ENCODE peak calls at places on chromosome X, in five cellular contexts. G is ovary, Q is adipocyte, Z is neuronal stem cell, V is HCT116. W is an unnamed sample.

GRCh38 chrX:17585006-17585405 is 152.3 kb upstream of the SCML1 start:
- DNase-seq in Z (no peak), V (no peak), G (no peak), Q (no peak), W (no peak)

GRCh38 chrX:40531056-40531826 is 49.5 kb upstream of the ATP6AP2 start:
- DNase-seq in G (no peak), V (no peak), Q (no peak), Z (no peak), W (no peak)

GRCh38 chrX:64758047-64758446 is 218.2 kb downstream of the ZC4H2 start:
- DNase-seq in G (no peak), V (no peak), Z (no peak), Q (no peak), W (no peak)

GRCh38 chrX:47608130-47608810 is 11.4 kb downstream of the SYN1 start:
- DNase-seq in Q (no peak), G (no peak), V (no peak), Z (no peak), W (no peak)

GRCh38 chrX:52217494-52218160 is 32.9 kb downstream of the MAGED4 start:
- DNase-seq in V (no peak), Q (no peak), Z (no peak), G (no peak), W (no peak)

GRCh38 chrX:150575415-150575814 is 7.0 kb downstream of the MTM1 start:
- DNase-seq in V (peak; percentile 72), G (no peak), Z (no peak), Q (peak; percentile 46), W (no peak)

GRCh38 chrX:94045724-94046123 is 371.7 kb downstream of the FAM133A start:
- DNase-seq in Q (no peak), G (no peak), V (no peak), Z (no peak), W (no peak)

GRCh38 chrX:15310117-15310516 is 5.3 kb downstream of the ASB11 start:
- DNase-seq in Q (peak; percentile 60), V (no peak), G (peak; percentile 25), Z (no peak), W (no peak)

DNA sequence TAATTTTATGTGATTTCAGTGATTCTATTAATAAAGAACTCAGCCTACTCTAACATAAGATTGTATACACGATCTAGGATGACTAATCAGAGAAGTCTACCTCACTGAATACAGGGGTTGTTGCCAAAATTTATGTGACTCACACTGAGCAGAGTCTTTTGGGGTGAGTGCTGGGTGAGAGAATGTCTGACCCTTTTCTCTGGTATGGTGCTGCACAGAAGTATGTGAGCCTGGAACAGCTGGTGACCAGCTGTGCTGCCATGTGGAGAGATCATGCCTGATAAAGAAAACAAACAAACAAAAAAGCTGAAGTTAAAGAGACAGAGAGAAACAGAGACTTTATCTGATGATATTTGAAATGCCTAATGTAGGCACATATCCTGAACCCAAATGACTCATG is 618.1 kb upstream of the GRIA3 start:
- DNase-seq in V (peak; percentile 7), G (no peak), Q (peak; percentile 93), Z (no peak), W (no peak)
- H3K4me1 ChIP-seq in V (no peaks in the 10 kb centered on the region), G (no peaks in the 10 kb centered on the region), Q (peaks cover 13% of the 10 kb centered on the region), Z (no peaks in the 10 kb centered on the region), W (no peaks in the 10 kb centered on the region)

GRCh38 chrX:45765726-45766125 is 565.0 kb upstream of the DIPK2B start:
- DNase-seq in Z (no peak), G (no peak), Q (no peak), V (no peak), W (no peak)

GRCh38 chrX:45771114-45771513 is 570.4 kb upstream of the DIPK2B start:
- DNase-seq in G (no peak), Q (peak; percentile 74), V (peak; percentile 77), Z (no peak), W (peak; percentile 12)

GRCh38 chrX:45769919-45770582 is 569.4 kb upstream of the DIPK2B start:
- DNase-seq in V (no peak), G (peak; percentile 76), Q (peak; percentile 87), Z (no peak), W (peak; percentile 69)

GRCh38 chrX:45767021-45767491 is 566.4 kb upstream of the DIPK2B start:
- DNase-seq in G (no peak), Z (no peak), Q (peak; percentile 69), V (no peak), W (no peak)

DNA sequence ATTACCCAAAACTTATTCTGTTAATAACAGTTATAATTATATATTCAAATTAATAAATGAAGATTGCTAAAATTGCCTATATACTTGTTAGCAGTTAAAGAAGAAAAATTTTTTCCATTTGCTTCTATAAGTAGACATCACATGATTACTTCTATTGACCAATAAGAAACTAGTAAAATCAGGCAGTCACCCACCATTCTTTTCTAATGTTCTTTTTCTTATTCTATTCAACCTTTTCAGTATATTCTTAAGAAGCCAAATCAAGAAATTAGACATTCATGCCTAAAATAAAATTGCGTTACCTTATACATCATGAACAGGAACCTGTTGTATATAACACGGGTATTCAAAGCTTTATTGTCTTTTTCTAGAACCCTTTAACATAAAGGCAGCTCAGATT is 568.0 kb upstream of the DIPK2B start:
- DNase-seq in Z (no peak), V (no peak), Q (no peak), G (no peak), W (no peak)
- H3K27me3 ChIP-seq in Z (no peaks in the 10 kb centered on the region), V (no peaks in the 10 kb centered on the region), Q (no peaks in the 10 kb centered on the region), G (no peaks in the 10 kb centered on the region), W (no peaks in the 10 kb centered on the region)

GRCh38 chrX:152842772-152843338 is 12.0 kb downstream of the NSDHL start:
- DNase-seq in Z (no peak), Q (no peak), G (no peak), V (no peak), W (no peak)
- H3K4me1 ChIP-seq in Z (no peaks in the 10 kb centered on the region), Q (no peaks in the 10 kb centered on the region), G (no peaks in the 10 kb centered on the region), V (no peaks in the 10 kb centered on the region), W (peaks cover 8% of the 10 kb centered on the region)

GRCh38 chrX:145818522-145819075 is 970 bp downstream of the SLITRK2 start:
- DNase-seq in V (no peak), G (no peak), Z (no peak), Q (no peak), W (no peak)

GRCh38 chrX:145816607-145817298 is 876 bp upstream of the SLITRK2 start:
- DNase-seq in V (no peak), Z (no peak), G (no peak), Q (no peak), W (no peak)

GRCh38 chrX:145817299-145817665 is 347 bp upstream of the SLITRK2 start:
- DNase-seq in G (no peak), V (no peak), Q (no peak), Z (no peak), W (peak; percentile 46)

GRCh38 chrX:145820825-145821224 is 3.2 kb downstream of the SLITRK2 start:
- DNase-seq in Z (no peak), G (no peak), V (no peak), Q (no peak), W (no peak)

GRCh38 chrX:145817666-145818521 is at the start of gene SLITRK2:
- DNase-seq in G (no peak), V (no peak), Z (no peak), Q (no peak), W (no peak)
- H3K27me3 ChIP-seq in G (no peaks in the 10 kb centered on the region), V (no peaks in the 10 kb centered on the region), Z (no peaks in the 10 kb centered on the region), Q (peaks cover 54% of the 10 kb centered on the region), W (no peaks in the 10 kb centered on the region)

GRCh38 chrX:13719192-13719856 is 15.1 kb downstream of the TRAPPC2 start:
- DNase-seq in G (no peak), Q (no peak), Z (no peak), V (no peak), W (no peak)
- H3K4me1 ChIP-seq in G (peaks cover 11% of the 10 kb centered on the region), Q (peaks cover 21% of the 10 kb centered on the region), Z (peaks cover 21% of the 10 kb centered on the region), V (no peaks in the 10 kb centered on the region), W (peaks cover 3% of the 10 kb centered on the region)

GRCh38 chrX:68193234-68193633 is 240.1 kb downstream of the OPHN1 start:
- DNase-seq in G (no peak), Z (no peak), V (no peak), Q (no peak), W (no peak)
- H3K27me3 ChIP-seq in G (no peaks in the 10 kb centered on the region), Z (no peaks in the 10 kb centered on the region), V (no peaks in the 10 kb centered on the region), Q (peaks cover 20% of the 10 kb centered on the region), W (no peaks in the 10 kb centered on the region)

DNA sequence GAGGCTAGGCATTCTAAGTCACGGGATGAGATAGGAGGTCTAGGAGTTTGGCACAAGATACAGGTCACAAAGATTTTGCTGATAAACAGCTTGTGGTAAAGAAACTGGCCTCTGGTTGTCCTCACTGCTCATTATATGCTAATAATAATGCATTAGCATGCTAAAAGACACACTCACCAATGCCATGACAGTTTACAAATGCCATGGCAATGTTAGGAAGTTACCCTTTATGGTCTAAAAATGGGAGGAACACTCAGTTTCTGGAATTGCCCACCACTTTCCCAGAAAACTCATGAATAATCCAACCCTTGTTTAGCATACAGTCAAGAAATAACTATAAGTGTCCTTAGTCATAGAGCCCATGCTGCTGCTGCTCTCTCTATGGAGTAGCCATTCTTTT is 286.9 kb downstream of the ZNF674 start:
- DNase-seq in Z (no peak), G (no peak), Q (no peak), V (no peak), W (no peak)
- H3K4me1 ChIP-seq in Z (no peaks in the 10 kb centered on the region), G (no peaks in the 10 kb centered on the region), Q (no peaks in the 10 kb centered on the region), V (peaks cover 18% of the 10 kb centered on the region), W (no peaks in the 10 kb centered on the region)

W was measured in right cardiac atrium.